ENCODE peak calls at places on chromosomes 5 and 9, in six cellular contexts. M, D, W, Z, C and J are unnamed samples.

GRCh38 chr5:42949348-42950090 is 90.6 kb downstream of the ANXA2R start:
- DNase-seq in M (no peak), D (peak; percentile 22), W (peak; percentile 61), Z (peak; percentile 93), C (peak; percentile 92), J (no peak)

GRCh38 chr5:11023970-11024369 is 262.9 kb upstream of the DAP start:
- DNase-seq in M (no peak), D (no peak), W (no peak), Z (no peak), C (no peak), J (no peak)

GRCh38 chr5:174210927-174211326 is 165.4 kb downstream of the NSG2 start:
- DNase-seq in M (no peak), D (no peak), W (no peak), Z (no peak), C (no peak), J (no peak)

GRCh38 chr5:125393416-125393815 is 647.0 kb upstream of the ZNF608 start:
- DNase-seq in M (no peak), D (no peak), W (no peak), Z (no peak), C (no peak), J (no peak)

GRCh38 chr9:92679413-92680165 is 9.7 kb upstream of the IPPK start:
- DNase-seq in M (no peak), D (no peak), W (no peak), Z (no peak), C (no peak), J (no peak)

GRCh38 chr9:32136700-32137339 is 247.6 kb upstream of the ACO1 start:
- DNase-seq in M (no peak), D (no peak), W (no peak), Z (no peak), C (no peak), J (no peak)

GRCh38 chr9:91395553-91396470 is 27.8 kb downstream of the NFIL3 start:
- DNase-seq in M (no peak), D (no peak), W (no peak), Z (peak; percentile 77), C (no peak), J (no peak)

GRCh38 chr5:26535215-26535614 is 503.2 kb downstream of the CDH9 start:
- DNase-seq in M (no peak), D (no peak), W (no peak), Z (no peak), C (no peak), J (no peak)

GRCh38 chr5:10452768-10453331 is 11.2 kb downstream of the ROPN1L start:
- DNase-seq in M (peak; percentile 70), D (no peak), W (no peak), Z (peak; percentile 98), C (no peak), J (no peak)

GRCh38 chr9:94611638-94612068 is 18.0 kb upstream of the FBP2 start:
- DNase-seq in M (no peak), D (no peak), W (no peak), Z (peak; percentile 41), C (no peak), J (no peak)

GRCh38 chr9:134065720-134066419 is 2.0 kb downstream of the BRD3 start:
- DNase-seq in M (no peak), D (peak; percentile 17), W (peak; percentile 24), Z (peak; percentile 34), C (peak; percentile 91), J (no peak)

GRCh38 chr5:159660401-159660800 is 255.9 kb upstream of the ADRA1B start:
- DNase-seq in M (no peak), D (no peak), W (no peak), Z (peak; percentile 38), C (no peak), J (no peak)

GRCh38 chr9:91100878-91101450 is 260.8 kb downstream of the AUH start:
- DNase-seq in M (no peak), D (peak; percentile 47), W (no peak), Z (no peak), C (no peak), J (no peak)

GRCh38 chr5:175517824-175518450 is 39.6 kb downstream of the SFXN1 start:
- DNase-seq in M (peak; percentile 8), D (no peak), W (no peak), Z (peak; percentile 5), C (no peak), J (no peak)

GRCh38 chr9:761155-761792 is 80.2 kb upstream of the DMRT1 start:
- DNase-seq in M (no peak), D (no peak), W (no peak), Z (no peak), C (no peak), J (no peak)

GRCh38 chr5:142845954-142846398 is 75.8 kb downstream of the ARHGAP26 start:
- DNase-seq in M (no peak), D (no peak), W (no peak), Z (peak; percentile 74), C (no peak), J (no peak)

GRCh38 chr5:122790354-122791123 is 15.7 kb downstream of the SNX2 start:
- DNase-seq in M (no peak), D (no peak), W (no peak), Z (no peak), C (no peak), J (no peak)

GRCh38 chr5:122262107-122262506 is 49.9 kb upstream of the SNCAIP start:
- DNase-seq in M (no peak), D (no peak), W (no peak), Z (peak; percentile 3), C (no peak), J (no peak)

GRCh38 chr5:127561254-127561653 is 43.8 kb downstream of the PRRC1 start:
- DNase-seq in M (no peak), D (no peak), W (no peak), Z (no peak), C (no peak), J (no peak)

GRCh38 chr9:23587433-23587832 is 238.6 kb downstream of the ELAVL2 start:
- DNase-seq in M (no peak), D (peak; percentile 17), W (no peak), Z (no peak), C (no peak), J (peak; percentile 3)

GRCh38 chr5:4873656-4874055 is 266.5 kb upstream of the ADAMTS16 start:
- DNase-seq in M (no peak), D (no peak), W (no peak), Z (no peak), C (no peak), J (no peak)

GRCh38 chr9:28539432-28539831 is 966.2 kb upstream of the C9orf72 start:
- DNase-seq in M (no peak), D (no peak), W (no peak), Z (peak; percentile 50), C (no peak), J (no peak)

GRCh38 chr5:119745976-119746375 is 116.6 kb downstream of the FAM170A start:
- DNase-seq in M (no peak), D (no peak), W (no peak), Z (no peak), C (no peak), J (no peak)

GRCh38 chr5:59587489-59588337 is 305.8 kb downstream of the PDE4D start:
- DNase-seq in M (no peak), D (peak; percentile 25), W (no peak), Z (peak; percentile 54), C (no peak), J (no peak)

GRCh38 chr9:27866741-27867140 is 293.5 kb upstream of the C9orf72 start:
- DNase-seq in M (no peak), D (no peak), W (no peak), Z (no peak), C (no peak), J (no peak)

GRCh38 chr9:128072144-128073021 is 4.4 kb downstream of the SLC25A25 start:
- DNase-seq in M (no peak), D (peak; percentile 78), W (peak; percentile 46), Z (peak; percentile 84), C (no peak), J (peak; percentile 79)

GRCh38 chr5:33489481-33490067 is 48.8 kb downstream of the TARS1 start:
- DNase-seq in M (no peak), D (no peak), W (no peak), Z (no peak), C (no peak), J (no peak)

GRCh38 chr5:90606539-90606938 is 47.9 kb downstream of the ADGRV1 start:
- DNase-seq in M (peak; percentile 26), D (no peak), W (no peak), Z (peak; percentile 53), C (no peak), J (no peak)

DNA sequence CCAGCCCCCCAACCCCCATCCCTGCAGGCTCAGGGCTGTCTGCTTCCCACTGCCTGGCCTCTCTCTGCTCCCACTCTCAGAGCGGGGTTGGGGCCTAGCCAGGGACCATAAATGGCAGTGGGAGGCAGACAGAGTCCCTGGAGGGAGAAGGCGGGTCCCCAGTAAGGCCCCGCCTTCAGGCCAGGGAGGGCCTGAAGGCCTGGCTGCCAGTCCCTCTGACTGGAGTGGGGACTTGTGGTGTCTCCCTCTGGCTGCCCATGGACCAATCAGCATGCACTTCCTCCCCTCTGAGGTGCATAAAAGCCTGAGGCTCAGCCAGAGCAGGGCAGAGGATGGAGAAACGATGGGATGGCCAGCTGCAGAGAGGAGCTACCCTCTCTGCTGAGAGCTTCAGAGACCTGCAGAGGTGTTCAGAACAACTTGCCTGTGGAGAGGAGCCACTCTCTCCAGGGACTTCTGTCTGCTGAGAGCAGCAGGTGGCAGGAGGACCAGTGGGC is 2.7 kb upstream of the BTNL9 start:
- DNase-seq in M (peak; percentile 41), D (no peak), W (no peak), Z (no peak), C (peak; percentile 23), J (no peak)
- H3K27me3 ChIP-seq in M (no peaks in the 10 kb centered on the region), D (no peaks in the 10 kb centered on the region), W (no peaks in the 10 kb centered on the region), Z (peaks cover 27% of the 10 kb centered on the region), C (no peaks in the 10 kb centered on the region), J (no peaks in the 10 kb centered on the region)

DNA sequence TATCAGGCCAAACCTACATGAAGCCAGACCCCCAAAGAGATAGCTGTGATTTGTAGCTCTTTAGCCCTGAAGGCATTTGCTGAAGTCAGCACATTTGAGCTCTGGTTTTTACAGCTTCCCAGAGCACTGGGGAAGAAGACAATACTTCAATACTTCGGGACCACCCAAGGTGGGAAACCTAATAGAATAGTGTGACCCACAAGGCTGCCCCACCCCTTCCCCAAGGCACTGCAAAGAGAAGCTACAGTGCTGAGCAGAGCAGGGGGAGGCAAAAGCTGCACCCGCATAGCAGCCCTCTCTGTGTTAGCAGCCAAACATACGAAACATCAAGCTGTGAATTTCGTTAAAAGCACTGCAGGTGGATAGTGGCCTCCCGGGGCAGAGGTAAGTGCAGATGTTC is 87.3 kb downstream of the HSD17B3 start:
- DNase-seq in M (no peak), D (no peak), W (no peak), Z (no peak), C (no peak), J (no peak)
- H3K27me3 ChIP-seq in M (peaks cover 3% of the 10 kb centered on the region), D (no peaks in the 10 kb centered on the region), W (no peaks in the 10 kb centered on the region), Z (no peaks in the 10 kb centered on the region), C (no peaks in the 10 kb centered on the region), J (no peaks in the 10 kb centered on the region)

GRCh38 chr9:136136127-136136445 is 17.4 kb upstream of the TMEM250 start:
- DNase-seq in M (no peak), D (no peak), W (no peak), Z (no peak), C (no peak), J (no peak)
- H3K27me3 ChIP-seq in M (no peaks in the 10 kb centered on the region), D (peaks cover 9% of the 10 kb centered on the region), W (peaks cover 4% of the 10 kb centered on the region), Z (no peaks in the 10 kb centered on the region), C (no peaks in the 10 kb centered on the region), J (peaks cover 3% of the 10 kb centered on the region)

DNA sequence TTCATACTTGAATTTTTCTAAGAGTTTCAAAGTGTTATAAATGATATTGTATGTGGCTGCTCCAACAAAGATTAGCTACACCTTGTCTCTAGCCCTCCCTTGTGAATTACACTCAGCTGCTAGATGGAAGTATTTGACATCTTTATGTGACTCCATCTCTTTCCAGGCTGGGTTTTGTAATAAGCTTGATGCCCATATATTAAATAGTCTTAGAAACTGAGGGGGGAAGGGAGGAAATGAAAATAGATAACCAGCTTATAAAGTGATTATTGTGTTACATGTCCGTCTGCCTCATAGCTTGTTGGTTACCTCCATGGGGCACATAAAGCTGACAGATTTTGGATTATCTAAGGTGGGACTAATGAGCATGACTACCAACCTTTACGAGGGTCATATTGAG is 63.4 kb downstream of the CD180 start:
- DNase-seq in M (no peak), D (no peak), W (no peak), Z (no peak), C (no peak), J (no peak)
- H3K27me3 ChIP-seq in M (peaks cover 12% of the 10 kb centered on the region), D (no peaks in the 10 kb centered on the region), W (no peaks in the 10 kb centered on the region), Z (no peaks in the 10 kb centered on the region), C (no peaks in the 10 kb centered on the region), J (no peaks in the 10 kb centered on the region)